ENCODE peak calls at places on chromosomes 16 and 17, in four cellular contexts. One of them, this sample, is unnamed.

GRCh38 chr16:87056083-87056482 is 261.1 kb downstream of the C16orf95 start:
- DNase-seq in A549: peak; percentile 5
- DNase-seq in right lobe of liver: no peak
- DNase-seq in uterus: no peak
- DNase-seq in this sample: no peak

GRCh38 chr16:67942200-67942509 is 1.8 kb downstream of the LCAT start:
- DNase-seq in uterus: no peak
- DNase-seq in A549: peak; percentile 67
- DNase-seq in right lobe of liver: no peak
- DNase-seq in this sample: no peak

GRCh38 chr17:13337864-13338371 is 263.8 kb downstream of the HS3ST3A1 start:
- DNase-seq in right lobe of liver: no peak
- DNase-seq in uterus: no peak
- DNase-seq in A549: peak; percentile 62
- DNase-seq in this sample: no peak

GRCh38 chr17:21199856-21200255 is 14.1 kb downstream of the TMEM11 start:
- DNase-seq in right lobe of liver: no peak
- DNase-seq in A549: no peak
- DNase-seq in uterus: no peak
- DNase-seq in this sample: no peak

GRCh38 chr16:2842340-2843000 is 12.4 kb downstream of the ZG16B start:
- DNase-seq in A549: peak; percentile 51
- DNase-seq in right lobe of liver: peak; percentile 46
- DNase-seq in uterus: peak; percentile 24
- DNase-seq in this sample: no peak

GRCh38 chr17:46915596-46915995 is 7.4 kb upstream of the GOSR2 start:
- DNase-seq in uterus: no peak
- DNase-seq in right lobe of liver: no peak
- DNase-seq in A549: no peak
- DNase-seq in this sample: no peak

GRCh38 chr16:11411059-11411550 is 65.8 kb downstream of the RMI2 start:
- DNase-seq in right lobe of liver: no peak
- DNase-seq in A549: no peak
- DNase-seq in uterus: no peak
- DNase-seq in this sample: no peak

GRCh38 chr17:35801583-35802224 is 6.3 kb upstream of the MMP28 start:
- DNase-seq in uterus: peak; percentile 60
- DNase-seq in right lobe of liver: peak; percentile 44
- DNase-seq in A549: no peak
- DNase-seq in this sample: no peak

GRCh38 chr16:85612801-85613608 is at the start of gene GSE1:
- DNase-seq in uterus: peak; percentile 84
- DNase-seq in right lobe of liver: peak; percentile 97
- DNase-seq in A549: peak; percentile 96
- DNase-seq in this sample: peak; percentile 72
- TF ChIP-seq POLR2A in uterus: peak; percentile 50
- TF ChIP-seq POLR2A in right lobe of liver: peak; percentile 91
- TF ChIP-seq POLR2A in A549: peak; percentile 1
- TF ChIP-seq POLR2A in this sample: peak; percentile 13

DNA sequence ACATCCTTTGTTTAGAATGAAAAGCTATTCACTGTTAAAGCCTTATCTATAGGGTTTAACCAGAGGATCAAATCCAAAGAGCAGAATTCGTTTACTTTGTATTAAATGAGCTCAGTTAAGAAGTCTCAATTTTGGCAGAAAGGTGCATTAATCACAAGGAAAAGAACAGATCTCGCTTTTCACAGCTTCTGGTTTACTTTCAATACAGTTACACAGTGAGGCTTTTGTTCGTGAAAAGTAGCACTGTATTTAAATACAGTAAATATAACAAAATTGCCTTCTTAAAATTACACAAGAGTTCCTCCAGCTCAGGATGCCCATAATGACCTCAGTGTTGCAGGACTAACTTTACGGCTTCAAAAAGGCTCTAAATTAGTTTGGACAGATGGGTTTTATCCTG is 669.1 kb upstream of the SALL1 start:
- DNase-seq in right lobe of liver: no peak
- DNase-seq in uterus: no peak
- DNase-seq in A549: no peak
- DNase-seq in this sample: no peak
- TF ChIP-seq POLR2A in right lobe of liver: no peak
- TF ChIP-seq POLR2A in uterus: no peak
- TF ChIP-seq POLR2A in A549: no peak
- TF ChIP-seq POLR2A in this sample: no peak

DNA sequence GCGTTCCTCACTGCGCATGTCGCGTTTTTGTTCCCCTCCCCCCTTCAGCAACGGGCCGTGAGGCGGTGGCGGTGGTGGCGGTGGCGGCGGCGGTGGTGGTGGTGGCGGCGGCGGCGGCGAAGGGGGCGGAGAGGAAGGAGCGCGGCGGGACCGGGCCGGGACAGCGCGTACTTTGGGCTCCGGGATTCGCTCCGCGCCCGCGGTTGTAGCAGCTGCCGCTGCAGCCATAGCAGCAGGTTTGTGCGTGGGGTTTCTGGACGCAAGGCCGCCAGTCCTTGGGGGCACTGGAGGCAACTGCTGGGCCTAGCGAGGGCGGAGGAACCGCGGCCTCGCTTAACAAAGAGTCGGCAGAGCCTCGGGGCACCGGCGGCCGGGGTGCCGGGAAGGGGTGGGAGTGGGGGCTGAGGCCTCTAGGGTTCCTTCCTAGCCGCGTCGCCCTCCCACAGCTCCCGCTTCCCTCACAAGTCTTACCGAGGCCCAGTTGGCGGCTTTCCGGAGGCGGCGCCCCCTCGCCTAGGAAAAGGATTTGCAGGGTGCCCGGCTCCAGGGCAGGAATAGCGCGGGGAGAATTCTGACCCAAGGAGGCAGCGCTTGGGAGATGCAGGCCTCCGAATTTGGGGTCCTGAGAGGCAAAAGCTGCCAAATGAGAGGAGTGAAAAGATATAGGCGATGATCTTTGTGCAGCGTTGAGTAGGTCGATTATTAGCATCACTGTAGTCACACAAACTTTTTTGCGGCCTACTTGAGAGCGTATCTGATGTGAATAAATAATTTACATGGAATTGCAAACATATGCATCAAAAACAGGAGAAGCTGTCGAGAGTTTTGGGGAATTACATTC is at the start of gene DDX42:
- DNase-seq in uterus: peak; percentile 89
- DNase-seq in right lobe of liver: peak; percentile 91
- DNase-seq in A549: peak; percentile 77
- DNase-seq in this sample: no peak
- TF ChIP-seq POLR2A in uterus: peak; percentile 24
- TF ChIP-seq POLR2A in right lobe of liver: no peak
- TF ChIP-seq POLR2A in A549: no peak
- TF ChIP-seq POLR2A in this sample: no peak

GRCh38 chr17:18257747-18258355 is 687 bp downstream of the FLII start:
- DNase-seq in uterus: peak; percentile 68
- DNase-seq in A549: peak; percentile 87
- DNase-seq in right lobe of liver: peak; percentile 84
- DNase-seq in this sample: peak; percentile 59
- TF ChIP-seq POLR2A in uterus: no peak
- TF ChIP-seq POLR2A in A549: no peak
- TF ChIP-seq POLR2A in right lobe of liver: no peak
- TF ChIP-seq POLR2A in this sample: no peak

GRCh38 chr17:81239714-81240555 is 817 bp downstream of the NDUFAF8 start:
- DNase-seq in right lobe of liver: no peak
- DNase-seq in A549: peak; percentile 54
- DNase-seq in uterus: no peak
- DNase-seq in this sample: no peak
- TF ChIP-seq POLR2A in right lobe of liver: no peak
- TF ChIP-seq POLR2A in A549: no peak
- TF ChIP-seq POLR2A in uterus: no peak
- TF ChIP-seq POLR2A in this sample: no peak

GRCh38 chr17:81241648-81242420 is 2.7 kb downstream of the NDUFAF8 start:
- DNase-seq in right lobe of liver: no peak
- DNase-seq in A549: peak; percentile 63
- DNase-seq in uterus: peak; percentile 48
- DNase-seq in this sample: peak; percentile 49
- TF ChIP-seq POLR2A in right lobe of liver: no peak
- TF ChIP-seq POLR2A in A549: no peak
- TF ChIP-seq POLR2A in uterus: no peak
- TF ChIP-seq POLR2A in this sample: no peak

DNA sequence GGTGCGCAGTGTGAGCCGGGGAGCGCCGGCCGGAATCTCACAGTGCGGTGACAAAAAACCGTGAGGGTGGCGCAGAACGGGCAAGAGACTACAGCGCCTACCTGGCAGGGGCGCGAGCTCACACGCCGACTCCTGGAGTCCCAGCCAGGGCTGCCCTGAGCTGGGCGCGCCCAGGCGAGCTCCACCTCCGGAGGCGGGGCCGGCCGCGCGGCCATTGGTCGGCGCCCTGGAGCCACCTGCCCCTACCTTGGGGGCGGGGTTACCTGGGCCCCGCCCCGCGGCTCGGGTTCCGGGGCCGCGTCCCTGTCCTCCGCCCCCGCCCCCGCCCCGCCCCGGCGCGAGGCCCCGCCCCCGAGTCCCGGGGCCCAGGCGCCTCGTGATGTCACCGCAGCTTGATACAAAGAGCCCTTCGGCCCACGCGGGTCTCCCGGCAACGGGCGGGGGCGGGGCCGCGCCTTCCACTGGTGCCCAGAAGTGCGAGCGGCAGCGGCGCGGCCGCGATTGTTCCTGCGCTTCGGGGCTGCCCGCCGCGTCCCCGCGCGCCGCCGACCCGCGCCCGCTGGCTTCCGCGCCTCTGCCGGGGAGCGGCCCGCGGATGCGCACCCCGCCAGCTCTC is 96.3 kb downstream of the RAB11FIP4 start:
- DNase-seq in A549: peak; percentile 83
- DNase-seq in right lobe of liver: peak; percentile 94
- DNase-seq in uterus: peak; percentile 74
- DNase-seq in this sample: peak; percentile 54
- TF ChIP-seq POLR2A in A549: peak; percentile 44
- TF ChIP-seq POLR2A in right lobe of liver: peak; percentile 83
- TF ChIP-seq POLR2A in uterus: peak; percentile 62
- TF ChIP-seq POLR2A in this sample: peak; percentile 39

GRCh38 chr17:80855196-80855967 is 136.3 kb upstream of the CHMP6 start:
- DNase-seq in right lobe of liver: no peak
- DNase-seq in uterus: no peak
- DNase-seq in A549: no peak
- DNase-seq in this sample: no peak

GRCh38 chr17:80855968-80856862 is 135.4 kb upstream of the CHMP6 start:
- DNase-seq in uterus: no peak
- DNase-seq in A549: peak; percentile 93
- DNase-seq in right lobe of liver: peak; percentile 24
- DNase-seq in this sample: no peak

GRCh38 chr17:80858301-80859003 is 133.2 kb upstream of the CHMP6 start:
- DNase-seq in uterus: no peak
- DNase-seq in right lobe of liver: no peak
- DNase-seq in A549: no peak
- DNase-seq in this sample: no peak

GRCh38 chr17:80857721-80858171 is 133.9 kb upstream of the CHMP6 start:
- DNase-seq in uterus: no peak
- DNase-seq in right lobe of liver: no peak
- DNase-seq in A549: no peak
- DNase-seq in this sample: no peak

GRCh38 chr17:80856863-80857488 is 134.7 kb upstream of the CHMP6 start:
- DNase-seq in A549: no peak
- DNase-seq in right lobe of liver: no peak
- DNase-seq in uterus: no peak
- DNase-seq in this sample: no peak
- TF ChIP-seq POLR2A in A549: no peak
- TF ChIP-seq POLR2A in right lobe of liver: no peak
- TF ChIP-seq POLR2A in uterus: no peak
- TF ChIP-seq POLR2A in this sample: no peak

GRCh38 chr17:45318561-45319230 is 1.9 kb upstream of the MAP3K14 start:
- DNase-seq in A549: no peak
- DNase-seq in right lobe of liver: no peak
- DNase-seq in uterus: no peak
- DNase-seq in this sample: no peak

GRCh38 chr17:45317113-45317820 is 447 bp upstream of the MAP3K14 start:
- DNase-seq in right lobe of liver: peak; percentile 100
- DNase-seq in uterus: peak; percentile 100
- DNase-seq in A549: peak; percentile 100
- DNase-seq in this sample: peak; percentile 99

GRCh38 chr17:45314761-45315549 is 1.9 kb downstream of the MAP3K14 start:
- DNase-seq in right lobe of liver: no peak
- DNase-seq in uterus: no peak
- DNase-seq in A549: peak; percentile 52
- DNase-seq in this sample: no peak

GRCh38 chr17:45315583-45316270 is 1.1 kb downstream of the MAP3K14 start:
- DNase-seq in A549: no peak
- DNase-seq in right lobe of liver: no peak
- DNase-seq in uterus: no peak
- DNase-seq in this sample: no peak

DNA sequence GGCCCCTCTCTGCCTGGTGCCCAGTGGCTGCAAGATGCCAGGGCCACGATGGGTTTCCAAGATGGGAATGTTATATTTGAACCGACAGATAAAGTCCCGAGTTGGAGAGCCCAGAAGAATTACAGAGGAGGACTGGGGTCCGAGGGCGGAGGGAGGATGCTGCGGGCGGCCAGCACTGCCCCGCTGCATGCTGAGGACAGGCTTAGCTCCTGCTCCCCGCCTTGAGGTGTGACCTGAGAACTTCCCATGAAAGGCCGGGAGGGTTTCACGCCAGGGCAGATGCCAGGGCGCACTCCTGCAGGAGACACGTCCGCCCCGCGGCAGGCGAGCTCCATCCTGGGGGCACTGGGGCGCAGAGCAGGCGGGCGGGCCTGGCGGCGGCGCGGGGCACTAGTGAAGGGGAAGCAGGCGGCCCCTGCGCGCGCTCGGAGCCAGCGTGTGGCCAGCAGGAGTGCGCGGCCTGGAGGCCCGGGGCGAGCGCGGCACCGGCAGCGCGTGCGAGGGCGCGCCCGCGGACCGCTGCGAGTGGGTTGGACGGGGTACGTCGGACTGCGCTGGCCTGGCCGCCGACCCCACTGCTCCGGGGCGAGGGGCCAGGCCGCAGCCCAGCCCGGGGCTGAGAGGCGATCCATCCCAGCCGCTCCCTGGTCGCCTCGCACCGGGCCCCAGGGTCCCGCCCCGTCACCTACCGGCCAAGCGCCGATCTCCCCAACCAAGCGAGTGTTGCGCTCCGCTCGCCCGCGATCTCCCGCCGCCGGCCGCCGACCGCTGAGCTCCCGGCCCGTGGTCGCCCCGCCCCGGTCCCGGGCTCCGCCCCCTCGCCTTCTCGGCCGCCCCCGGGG is at the start of gene MAP3K14:
- DNase-seq in uterus: peak; percentile 72
- DNase-seq in right lobe of liver: peak; percentile 79
- DNase-seq in A549: peak; percentile 71
- DNase-seq in this sample: no peak
- TF ChIP-seq POLR2A in uterus: peak; percentile 99
- TF ChIP-seq POLR2A in right lobe of liver: peak; percentile 99
- TF ChIP-seq POLR2A in A549: peak; percentile 94
- TF ChIP-seq POLR2A in this sample: peak; percentile 87

This sample was measured in tibial nerve.